ENCODE peak calls at places on chromosomes 1 and 21, in five cellular contexts. O, X, Z, J and K are unnamed samples.

GRCh38 chr1:20358761-20359263 is 68.1 kb downstream of the VWA5B1 start:
- DNase-seq in X (no peak), O (peak), J (peak), Z (no peak), K (peak)

GRCh38 chr1:53062731-53063591 is 948 bp downstream of the PODN start:
- DNase-seq in X (no peak), Z (peak), O (no peak), J (no peak), K (peak)

GRCh38 chr1:204087893-204088528 is 15.1 kb downstream of the SOX13 start:
- DNase-seq in Z (no peak), X (no peak), J (peak), O (no peak), K (no peak)

GRCh38 chr21:16159213-16159970 is 429.6 kb downstream of the USP25 start:
- DNase-seq in J (no peak), Z (no peak), X (no peak), O (no peak), K (peak)

GRCh38 chr1:243601720-243602119 is 248.3 kb downstream of the AKT3 start:
- DNase-seq in O (no peak), Z (no peak), J (no peak), X (no peak), K (no peak)

GRCh38 chr1:221180694-221181368 is 301.6 kb downstream of the HLX start:
- DNase-seq in O (no peak), J (no peak), X (no peak), Z (no peak), K (no peak)

GRCh38 chr1:164865385-164865784 is 306.4 kb downstream of the PBX1 start:
- DNase-seq in X (no peak), O (no peak), J (no peak), Z (no peak), K (no peak)

GRCh38 chr1:44276901-44277300 is 63.6 kb downstream of the DMAP1 start:
- DNase-seq in Z (no peak), J (no peak), X (no peak), O (no peak), K (no peak)

GRCh38 chr1:30039354-30040080 is 683.9 kb downstream of the MATN1 start:
- DNase-seq in J (no peak), Z (peak), X (no peak), O (no peak), K (no peak)

GRCh38 chr21:44428281-44428942 is 26.9 kb upstream of the LRRC3 start:
- DNase-seq in J (no peak), X (no peak), Z (no peak), O (peak), K (no peak)

GRCh38 chr21:41648591-41649031 is 118.2 kb downstream of the RIPK4 start:
- DNase-seq in O (no peak), X (no peak), Z (no peak), J (no peak), K (peak)

GRCh38 chr1:54220004-54220811 is 20.2 kb downstream of the MRPL37 start:
- DNase-seq in Z (no peak), O (peak), J (peak), X (peak), K (peak)

GRCh38 chr1:20229191-20229590 is 42.9 kb upstream of the PLA2G2C start:
- DNase-seq in Z (no peak), J (no peak), O (no peak), X (no peak), K (no peak)

GRCh38 chr1:112092656-112093371 is 103.3 kb upstream of the KCND3 start:
- DNase-seq in X (no peak), J (no peak), Z (no peak), O (no peak), K (no peak)

GRCh38 chr1:147651466-147651865 is 18.9 kb downstream of the ACP6 start:
- DNase-seq in J (no peak), Z (no peak), X (no peak), O (no peak), K (no peak)

GRCh38 chr1:11650331-11650991 is 3.8 kb downstream of the FBXO2 start:
- DNase-seq in Z (no peak), X (peak), J (peak), O (peak), K (peak)

GRCh38 chr1:108121361-108122143 is 78.6 kb downstream of the SLC25A24 start:
- DNase-seq in Z (no peak), J (peak), X (no peak), O (no peak), K (peak)

GRCh38 chr1:217333939-217334338 is 297.0 kb downstream of the GPATCH2 start:
- DNase-seq in J (no peak), O (no peak), X (no peak), Z (no peak), K (peak)

GRCh38 chr1:212286437-212287131 is 1.4 kb downstream of the PPP2R5A start:
- DNase-seq in J (no peak), X (no peak), Z (no peak), O (no peak), K (peak)

GRCh38 chr1:212289262-212290077 is 4.3 kb downstream of the PPP2R5A start:
- DNase-seq in J (no peak), X (no peak), Z (no peak), O (no peak), K (no peak)

GRCh38 chr1:212287261-212287895 is 2.2 kb downstream of the PPP2R5A start:
- DNase-seq in X (no peak), Z (no peak), O (no peak), J (no peak), K (no peak)

GRCh38 chr1:212290608-212291007 is 5.4 kb downstream of the PPP2R5A start:
- DNase-seq in X (no peak), Z (no peak), O (no peak), J (no peak), K (no peak)

DNA sequence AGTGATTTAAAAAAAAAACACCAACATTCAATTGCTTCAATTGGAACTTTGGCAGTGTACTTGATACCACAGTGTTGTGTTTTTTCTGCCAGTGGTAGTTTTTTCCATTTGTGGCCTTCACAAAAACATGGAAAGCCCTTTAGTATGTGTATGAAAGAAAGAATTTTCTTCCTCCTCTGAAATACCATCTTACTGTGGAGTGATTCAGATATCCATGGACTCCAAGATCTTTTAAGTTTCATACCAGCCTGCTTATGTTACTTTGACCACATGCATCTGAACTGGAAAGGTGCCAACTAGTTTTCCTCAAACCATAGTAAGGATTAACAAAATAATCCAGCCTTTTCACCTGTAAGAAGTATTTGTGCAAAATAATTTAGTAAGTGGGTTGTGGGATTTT is 3.4 kb downstream of the PPP2R5A start:
- DNase-seq in X (no peak), Z (no peak), J (no peak), O (no peak), K (peak)
- H3K4me3 ChIP-seq in X (no peak), Z (peak), J (peak), O (peak), K (no peak)

GRCh38 chr1:26500488-26501175 is 28.4 kb downstream of the HMGN2 start:
- DNase-seq in O (peak), J (peak), Z (peak), X (peak), K (peak)
- TF ChIP-seq CTCF in O (no peak), J (no peak), Z (no peak), X (no peak), K (no peak)

DNA sequence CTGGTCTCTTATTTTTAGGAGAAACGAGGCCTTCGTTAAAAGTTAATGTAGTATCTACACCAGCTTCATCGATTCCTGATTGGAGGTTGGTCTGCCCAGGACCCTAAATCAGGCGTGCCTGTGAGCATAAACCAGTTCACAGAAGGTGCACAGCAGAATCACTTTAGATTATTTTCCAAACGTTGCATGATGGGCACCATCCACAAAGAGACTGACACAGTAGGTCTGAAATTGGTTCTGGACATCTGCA is 256 bp upstream of the TARBP1 start:
- DNase-seq in Z (no peak), O (no peak), X (no peak), J (no peak), K (no peak)
- H3K4me3 ChIP-seq in Z (peak), O (peak), X (peak), J (peak), K (peak)

GRCh38 chr1:236774926-236775325 is 20.2 kb upstream of the MTR start:
- DNase-seq in X (no peak), O (no peak), J (no peak), Z (no peak), K (peak)
- TF ChIP-seq CTCF in X (no peak), O (no peak), J (no peak), Z (no peak), K (peak)